ENCODE peak calls at places on chromosomes 7 and 10, in five cellular contexts. One of them, this sample, is unnamed. For H3K4me1, the result is how much of the 10 kb centered on the place peaks cover.

GRCh38 chr10:47376522-47377220 is 7.4 kb downstream of the ZNF488 start:
- DNase-seq in stomach: peak
- DNase-seq in prostate gland: no peak
- DNase-seq in heart left ventricle: no peak
- DNase-seq in body of pancreas: no peak
- DNase-seq in this sample: peak

GRCh38 chr10:17851611-17852010 is 42.5 kb downstream of the MRC1 start:
- DNase-seq in stomach: no peak
- DNase-seq in prostate gland: no peak
- DNase-seq in heart left ventricle: peak
- DNase-seq in body of pancreas: peak
- DNase-seq in this sample: no peak

GRCh38 chr10:7258948-7259523 is 151.8 kb downstream of the SFMBT2 start:
- DNase-seq in stomach: no peak
- DNase-seq in prostate gland: no peak
- DNase-seq in heart left ventricle: peak
- DNase-seq in body of pancreas: no peak
- DNase-seq in this sample: no peak

GRCh38 chr10:789831-790701 is 100.6 kb upstream of the DIP2C start:
- DNase-seq in stomach: peak
- DNase-seq in prostate gland: no peak
- DNase-seq in heart left ventricle: no peak
- DNase-seq in body of pancreas: no peak
- DNase-seq in this sample: peak

GRCh38 chr7:84612976-84613375 is 418.4 kb upstream of the SEMA3A start:
- DNase-seq in stomach: no peak
- DNase-seq in prostate gland: no peak
- DNase-seq in heart left ventricle: no peak
- DNase-seq in body of pancreas: no peak
- DNase-seq in this sample: no peak

GRCh38 chr10:43444897-43445466 is 8.1 kb downstream of the ZNF487 start:
- DNase-seq in stomach: no peak
- DNase-seq in prostate gland: no peak
- DNase-seq in heart left ventricle: no peak
- DNase-seq in body of pancreas: no peak
- DNase-seq in this sample: no peak

GRCh38 chr10:124641282-124642075 is 102.7 kb downstream of the FAM53B start:
- DNase-seq in stomach: no peak
- DNase-seq in prostate gland: no peak
- DNase-seq in heart left ventricle: peak
- DNase-seq in body of pancreas: no peak
- DNase-seq in this sample: no peak

GRCh38 chr7:125370502-125370901 is 440.9 kb upstream of the POT1 start:
- DNase-seq in stomach: no peak
- DNase-seq in prostate gland: no peak
- DNase-seq in heart left ventricle: no peak
- DNase-seq in body of pancreas: no peak
- DNase-seq in this sample: no peak

GRCh38 chr7:159024280-159024951 is 120.3 kb downstream of the VIPR2 start:
- DNase-seq in stomach: no peak
- DNase-seq in prostate gland: no peak
- DNase-seq in heart left ventricle: no peak
- DNase-seq in body of pancreas: no peak
- DNase-seq in this sample: peak

GRCh38 chr7:23347007-23347681 is 48.0 kb downstream of the MALSU1 start:
- DNase-seq in stomach: no peak
- DNase-seq in prostate gland: no peak
- DNase-seq in heart left ventricle: no peak
- DNase-seq in body of pancreas: no peak
- DNase-seq in this sample: no peak

GRCh38 chr10:43057831-43058340 is 19.0 kb upstream of the RET start:
- DNase-seq in stomach: no peak
- DNase-seq in prostate gland: no peak
- DNase-seq in heart left ventricle: peak
- DNase-seq in body of pancreas: peak
- DNase-seq in this sample: no peak

GRCh38 chr10:118210276-118210675 is 131.8 kb downstream of the FAM204A start:
- DNase-seq in stomach: no peak
- DNase-seq in prostate gland: no peak
- DNase-seq in heart left ventricle: no peak
- DNase-seq in body of pancreas: no peak
- DNase-seq in this sample: no peak

GRCh38 chr7:46930336-46930735 is 651.6 kb downstream of the TNS3 start:
- DNase-seq in stomach: no peak
- DNase-seq in prostate gland: no peak
- DNase-seq in heart left ventricle: no peak
- DNase-seq in body of pancreas: no peak
- DNase-seq in this sample: peak

GRCh38 chr7:124915242-124915641 is 14.4 kb downstream of the POT1 start:
- DNase-seq in stomach: no peak
- DNase-seq in prostate gland: no peak
- DNase-seq in heart left ventricle: no peak
- DNase-seq in body of pancreas: no peak
- DNase-seq in this sample: no peak

GRCh38 chr7:47978790-47979144 is 648 bp downstream of the HUS1 start:
- DNase-seq in stomach: no peak
- DNase-seq in prostate gland: no peak
- DNase-seq in heart left ventricle: no peak
- DNase-seq in body of pancreas: no peak
- DNase-seq in this sample: no peak

GRCh38 chr10:119521443-119522204 is 20.9 kb downstream of the RGS10 start:
- DNase-seq in stomach: no peak
- DNase-seq in prostate gland: no peak
- DNase-seq in heart left ventricle: no peak
- DNase-seq in body of pancreas: no peak
- DNase-seq in this sample: no peak

GRCh38 chr7:135337506-135337905 is 103.9 kb downstream of the STRA8 start:
- DNase-seq in stomach: no peak
- DNase-seq in prostate gland: no peak
- DNase-seq in heart left ventricle: no peak
- DNase-seq in body of pancreas: no peak
- DNase-seq in this sample: no peak

GRCh38 chr10:50600831-50601466 is 22.8 kb downstream of the SGMS1 start:
- DNase-seq in stomach: no peak
- DNase-seq in prostate gland: no peak
- DNase-seq in heart left ventricle: no peak
- DNase-seq in body of pancreas: no peak
- DNase-seq in this sample: no peak
- H3K4me1 ChIP-seq in stomach: under half
- H3K4me1 ChIP-seq in prostate gland: under half
- H3K4me1 ChIP-seq in heart left ventricle: half or more
- H3K4me1 ChIP-seq in body of pancreas: half or more
- H3K4me1 ChIP-seq in this sample: under half

GRCh38 chr7:3235322-3235721 is 65.7 kb upstream of the SDK1 start:
- DNase-seq in stomach: no peak
- DNase-seq in prostate gland: no peak
- DNase-seq in heart left ventricle: no peak
- DNase-seq in body of pancreas: no peak
- DNase-seq in this sample: no peak

GRCh38 chr7:3234851-3235250 is 66.2 kb upstream of the SDK1 start:
- DNase-seq in stomach: no peak
- DNase-seq in prostate gland: no peak
- DNase-seq in heart left ventricle: no peak
- DNase-seq in body of pancreas: no peak
- DNase-seq in this sample: no peak

GRCh38 chr7:3238525-3239210 is 62.4 kb upstream of the SDK1 start:
- DNase-seq in stomach: no peak
- DNase-seq in prostate gland: no peak
- DNase-seq in heart left ventricle: no peak
- DNase-seq in body of pancreas: no peak
- DNase-seq in this sample: no peak

GRCh38 chr7:3234051-3234450 is 67.0 kb upstream of the SDK1 start:
- DNase-seq in stomach: no peak
- DNase-seq in prostate gland: no peak
- DNase-seq in heart left ventricle: no peak
- DNase-seq in body of pancreas: no peak
- DNase-seq in this sample: no peak

DNA sequence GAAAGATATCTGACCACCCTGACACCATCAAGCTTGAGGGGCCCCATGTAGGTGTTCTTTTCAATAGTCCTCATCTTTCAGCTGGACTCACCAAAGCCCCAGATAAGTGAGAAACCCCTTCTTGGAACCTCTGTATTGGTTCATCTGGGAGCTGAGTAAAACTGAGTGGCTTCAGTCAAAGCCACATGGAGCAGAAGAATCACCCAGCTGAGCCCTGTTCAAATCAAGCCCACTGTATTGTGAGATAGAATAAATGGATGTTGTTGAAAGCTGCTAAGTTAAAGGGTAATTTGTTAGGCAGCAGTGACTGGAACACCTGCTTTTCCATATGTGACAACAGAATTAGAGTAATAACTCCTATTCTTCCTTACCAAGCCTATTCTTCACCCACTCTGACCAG is 64.8 kb upstream of the SDK1 start:
- DNase-seq in stomach: no peak
- DNase-seq in prostate gland: no peak
- DNase-seq in heart left ventricle: no peak
- DNase-seq in body of pancreas: no peak
- DNase-seq in this sample: no peak
- TF ChIP-seq CTCF in stomach: no peak
- TF ChIP-seq CTCF in prostate gland: no peak
- TF ChIP-seq CTCF in heart left ventricle: no peak
- TF ChIP-seq CTCF in body of pancreas: no peak
- TF ChIP-seq CTCF in this sample: no peak

GRCh38 chr10:67837519-67838314 is at the start of gene DNAJC12:
- DNase-seq in stomach: no peak
- DNase-seq in prostate gland: peak
- DNase-seq in heart left ventricle: no peak
- DNase-seq in body of pancreas: no peak
- DNase-seq in this sample: no peak
- TF ChIP-seq POLR2A in stomach: no peak
- TF ChIP-seq POLR2A in prostate gland: no peak
- TF ChIP-seq POLR2A in heart left ventricle: no peak
- TF ChIP-seq POLR2A in body of pancreas: peak
- TF ChIP-seq POLR2A in this sample: peak

GRCh38 chr10:52447931-52448353 is 133.9 kb downstream of the DKK1 start:
- DNase-seq in stomach: no peak
- DNase-seq in prostate gland: no peak
- DNase-seq in heart left ventricle: no peak
- DNase-seq in body of pancreas: no peak
- DNase-seq in this sample: no peak
- H3K4me1 ChIP-seq in stomach: under half
- H3K4me1 ChIP-seq in prostate gland: under half
- H3K4me1 ChIP-seq in heart left ventricle: under half
- H3K4me1 ChIP-seq in body of pancreas: under half
- H3K4me1 ChIP-seq in this sample: under half

DNA sequence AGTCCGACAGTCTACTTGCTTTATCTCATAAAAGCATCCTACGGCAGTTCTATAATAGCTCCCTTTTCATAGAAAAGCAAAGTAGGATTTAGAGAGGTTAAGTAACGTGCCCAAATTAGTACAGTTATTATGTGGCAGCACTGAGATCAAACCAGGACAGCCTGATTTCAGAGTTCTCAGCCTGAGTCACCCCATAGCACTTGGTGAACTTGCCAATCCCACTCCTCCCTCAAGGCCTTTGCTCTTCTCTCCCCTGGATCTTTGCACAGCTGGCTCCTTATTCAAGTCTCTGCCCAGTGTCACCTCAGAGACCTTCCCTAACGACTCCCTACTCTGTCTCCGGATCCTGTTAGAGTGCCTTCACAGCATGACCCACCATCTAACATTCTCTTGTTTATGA is 438.0 kb upstream of the NFE2L3 start:
- DNase-seq in stomach: no peak
- DNase-seq in prostate gland: no peak
- DNase-seq in heart left ventricle: no peak
- DNase-seq in body of pancreas: no peak
- DNase-seq in this sample: no peak
- TF ChIP-seq CTCF in stomach: no peak
- TF ChIP-seq CTCF in prostate gland: no peak
- TF ChIP-seq CTCF in heart left ventricle: no peak
- TF ChIP-seq CTCF in body of pancreas: no peak
- TF ChIP-seq CTCF in this sample: no peak

GRCh38 chr7:5394264-5395105 is 29.1 kb downstream of the TNRC18 start:
- DNase-seq in stomach: no peak
- DNase-seq in prostate gland: no peak
- DNase-seq in heart left ventricle: no peak
- DNase-seq in body of pancreas: no peak
- DNase-seq in this sample: no peak

GRCh38 chr7:5397657-5398237 is 25.9 kb downstream of the TNRC18 start:
- DNase-seq in stomach: no peak
- DNase-seq in prostate gland: peak
- DNase-seq in heart left ventricle: no peak
- DNase-seq in body of pancreas: no peak
- DNase-seq in this sample: no peak

GRCh38 chr7:5395246-5395645 is 28.4 kb downstream of the TNRC18 start:
- DNase-seq in stomach: no peak
- DNase-seq in prostate gland: no peak
- DNase-seq in heart left ventricle: no peak
- DNase-seq in body of pancreas: no peak
- DNase-seq in this sample: no peak

GRCh38 chr7:5396542-5396941 is 27.1 kb downstream of the TNRC18 start:
- DNase-seq in stomach: peak
- DNase-seq in prostate gland: peak
- DNase-seq in heart left ventricle: no peak
- DNase-seq in body of pancreas: no peak
- DNase-seq in this sample: no peak

GRCh38 chr7:5396999-5397656 is 26.5 kb downstream of the TNRC18 start:
- DNase-seq in stomach: peak
- DNase-seq in prostate gland: peak
- DNase-seq in heart left ventricle: peak
- DNase-seq in body of pancreas: peak
- DNase-seq in this sample: peak
- TF ChIP-seq POLR2A in stomach: no peak
- TF ChIP-seq POLR2A in prostate gland: peak
- TF ChIP-seq POLR2A in heart left ventricle: no peak
- TF ChIP-seq POLR2A in body of pancreas: no peak
- TF ChIP-seq POLR2A in this sample: no peak

GRCh38 chr10:35379226-35380137 is 43.2 kb downstream of the CCNY start:
- DNase-seq in stomach: no peak
- DNase-seq in prostate gland: no peak
- DNase-seq in heart left ventricle: peak
- DNase-seq in body of pancreas: no peak
- DNase-seq in this sample: no peak
- H3K4me1 ChIP-seq in stomach: under half
- H3K4me1 ChIP-seq in prostate gland: under half
- H3K4me1 ChIP-seq in heart left ventricle: half or more
- H3K4me1 ChIP-seq in body of pancreas: under half
- H3K4me1 ChIP-seq in this sample: under half

This sample was measured in ovary.